ENCODE peak calls at places on chromosomes 1 and 21, in six cellular contexts. One of them, this sample, is unnamed.

GRCh38 chr1:84363019-84363418 is 35.3 kb upstream of the DNASE2B start:
- DNase-seq in suprapubic skin: no peak
- DNase-seq in body of pancreas: no peak
- DNase-seq in lower lobe of right lung: no peak
- DNase-seq in IMR-90: no peak
- DNase-seq in adrenal gland: no peak
- DNase-seq in this sample: no peak

GRCh38 chr1:65850281-65850680 is 57.6 kb downstream of the PDE4B start:
- DNase-seq in lower lobe of right lung: no peak
- DNase-seq in adrenal gland: no peak
- DNase-seq in suprapubic skin: no peak
- DNase-seq in body of pancreas: no peak
- DNase-seq in IMR-90: no peak
- DNase-seq in this sample: no peak

GRCh38 chr1:198150369-198150768 is 6.4 kb upstream of the NEK7 start:
- DNase-seq in body of pancreas: no peak
- DNase-seq in suprapubic skin: no peak
- DNase-seq in lower lobe of right lung: no peak
- DNase-seq in adrenal gland: no peak
- DNase-seq in IMR-90: no peak
- DNase-seq in this sample: no peak

GRCh38 chr21:31911138-31911907 is 38.5 kb downstream of the HUNK start:
- DNase-seq in adrenal gland: no peak
- DNase-seq in suprapubic skin: no peak
- DNase-seq in lower lobe of right lung: no peak
- DNase-seq in body of pancreas: no peak
- DNase-seq in IMR-90: peak; percentile 86
- DNase-seq in this sample: no peak

GRCh38 chr1:25467616-25468015 is 36.9 kb downstream of the MACO1 start:
- DNase-seq in body of pancreas: no peak
- DNase-seq in adrenal gland: no peak
- DNase-seq in IMR-90: no peak
- DNase-seq in lower lobe of right lung: no peak
- DNase-seq in suprapubic skin: no peak
- DNase-seq in this sample: no peak

GRCh38 chr1:183604048-183604808 is 14.0 kb upstream of the NCF2 start:
- DNase-seq in IMR-90: peak; percentile 97
- DNase-seq in body of pancreas: peak; percentile 52
- DNase-seq in adrenal gland: no peak
- DNase-seq in lower lobe of right lung: peak; percentile 76
- DNase-seq in suprapubic skin: no peak
- DNase-seq in this sample: no peak

GRCh38 chr1:234478152-234478480 is 863 bp downstream of the TARBP1 start:
- DNase-seq in adrenal gland: peak; percentile 52
- DNase-seq in body of pancreas: peak; percentile 75
- DNase-seq in lower lobe of right lung: peak; percentile 81
- DNase-seq in suprapubic skin: no peak
- DNase-seq in IMR-90: peak; percentile 28
- DNase-seq in this sample: no peak

GRCh38 chr21:21463456-21463855 is 465.2 kb downstream of the NCAM2 start:
- DNase-seq in adrenal gland: no peak
- DNase-seq in lower lobe of right lung: no peak
- DNase-seq in body of pancreas: no peak
- DNase-seq in IMR-90: no peak
- DNase-seq in suprapubic skin: no peak
- DNase-seq in this sample: no peak

GRCh38 chr1:94247146-94248094 is 10.0 kb upstream of the ARHGAP29 start:
- DNase-seq in suprapubic skin: peak; percentile 81
- DNase-seq in IMR-90: peak; percentile 36
- DNase-seq in body of pancreas: peak; percentile 87
- DNase-seq in lower lobe of right lung: peak; percentile 89
- DNase-seq in adrenal gland: peak; percentile 73
- DNase-seq in this sample: no peak
- TF ChIP-seq CTCF in suprapubic skin: no peak
- TF ChIP-seq CTCF in IMR-90: no peak
- TF ChIP-seq CTCF in body of pancreas: no peak
- TF ChIP-seq CTCF in lower lobe of right lung: no peak
- TF ChIP-seq CTCF in adrenal gland: no peak
- TF ChIP-seq CTCF in this sample: no peak

DNA sequence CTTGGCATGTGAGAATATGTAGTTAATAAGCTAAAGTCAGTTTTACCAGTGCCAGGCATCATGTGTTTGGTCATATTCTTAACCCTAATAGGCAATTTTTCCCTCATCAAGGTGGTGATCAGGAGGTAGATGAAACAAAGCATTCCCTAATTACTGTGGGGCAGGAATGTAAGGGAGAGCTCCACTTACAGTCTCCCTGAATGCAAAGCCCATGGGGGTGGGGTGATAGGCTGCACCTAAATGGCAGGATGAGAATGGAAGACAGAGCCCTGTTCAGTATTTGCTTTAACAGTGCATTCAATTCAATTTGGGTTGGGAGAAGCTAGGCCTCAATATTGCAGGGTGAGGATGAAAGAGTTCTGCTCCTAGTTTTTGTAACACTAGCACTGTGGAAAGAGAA is 23.4 kb downstream of the ZNF678 start:
- DNase-seq in lower lobe of right lung: no peak
- DNase-seq in suprapubic skin: no peak
- DNase-seq in body of pancreas: no peak
- DNase-seq in adrenal gland: no peak
- DNase-seq in IMR-90: no peak
- DNase-seq in this sample: no peak
- H3K9me3 ChIP-seq in lower lobe of right lung: peaks cover 40% of the 10 kb centered on the region
- H3K9me3 ChIP-seq in suprapubic skin: peaks cover 8% of the 10 kb centered on the region
- H3K9me3 ChIP-seq in body of pancreas: no peaks in the 10 kb centered on the region
- H3K9me3 ChIP-seq in adrenal gland: no peaks in the 10 kb centered on the region
- H3K9me3 ChIP-seq in IMR-90: peaks cover 5% of the 10 kb centered on the region
- H3K9me3 ChIP-seq in this sample: peaks cover 16% of the 10 kb centered on the region

GRCh38 chr1:200215350-200215749 is 187.8 kb downstream of the NR5A2 start:
- DNase-seq in lower lobe of right lung: no peak
- DNase-seq in IMR-90: no peak
- DNase-seq in suprapubic skin: no peak
- DNase-seq in body of pancreas: no peak
- DNase-seq in adrenal gland: no peak
- DNase-seq in this sample: no peak

GRCh38 chr1:200211157-200211556 is 183.6 kb downstream of the NR5A2 start:
- DNase-seq in body of pancreas: no peak
- DNase-seq in IMR-90: peak; percentile 95
- DNase-seq in suprapubic skin: no peak
- DNase-seq in lower lobe of right lung: no peak
- DNase-seq in adrenal gland: no peak
- DNase-seq in this sample: no peak

GRCh38 chr1:200213921-200214320 is 186.4 kb downstream of the NR5A2 start:
- DNase-seq in body of pancreas: no peak
- DNase-seq in adrenal gland: no peak
- DNase-seq in lower lobe of right lung: no peak
- DNase-seq in IMR-90: no peak
- DNase-seq in suprapubic skin: no peak
- DNase-seq in this sample: no peak

GRCh38 chr1:200217703-200218102 is 190.2 kb downstream of the NR5A2 start:
- DNase-seq in IMR-90: no peak
- DNase-seq in suprapubic skin: no peak
- DNase-seq in body of pancreas: no peak
- DNase-seq in lower lobe of right lung: no peak
- DNase-seq in adrenal gland: no peak
- DNase-seq in this sample: no peak

DNA sequence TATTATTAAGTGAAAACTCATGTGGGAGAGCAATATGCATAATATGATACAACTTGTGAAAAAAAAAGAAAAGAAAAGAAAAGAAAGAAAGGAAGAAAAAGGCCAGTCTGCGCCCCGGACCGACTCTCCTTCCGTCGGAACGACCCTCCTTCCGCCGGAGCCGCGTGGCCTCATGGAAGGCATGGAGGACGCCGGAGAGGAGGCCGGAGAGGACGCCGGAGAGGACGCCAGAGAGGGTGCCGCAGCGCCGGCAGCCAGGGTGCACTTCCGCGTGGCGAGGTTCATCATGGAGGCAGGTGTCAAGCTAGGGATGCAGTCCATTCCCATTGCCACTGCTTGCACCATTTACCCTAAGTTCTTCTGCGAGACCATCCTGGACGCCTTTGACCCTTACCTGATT is 185.9 kb downstream of the NR5A2 start:
- DNase-seq in IMR-90: no peak
- DNase-seq in suprapubic skin: no peak
- DNase-seq in adrenal gland: no peak
- DNase-seq in body of pancreas: no peak
- DNase-seq in lower lobe of right lung: no peak
- DNase-seq in this sample: no peak
- TF ChIP-seq CTCF in IMR-90: no peak
- TF ChIP-seq CTCF in suprapubic skin: no peak
- TF ChIP-seq CTCF in adrenal gland: no peak
- TF ChIP-seq CTCF in body of pancreas: no peak
- TF ChIP-seq CTCF in lower lobe of right lung: no peak
- TF ChIP-seq CTCF in this sample: no peak

DNA sequence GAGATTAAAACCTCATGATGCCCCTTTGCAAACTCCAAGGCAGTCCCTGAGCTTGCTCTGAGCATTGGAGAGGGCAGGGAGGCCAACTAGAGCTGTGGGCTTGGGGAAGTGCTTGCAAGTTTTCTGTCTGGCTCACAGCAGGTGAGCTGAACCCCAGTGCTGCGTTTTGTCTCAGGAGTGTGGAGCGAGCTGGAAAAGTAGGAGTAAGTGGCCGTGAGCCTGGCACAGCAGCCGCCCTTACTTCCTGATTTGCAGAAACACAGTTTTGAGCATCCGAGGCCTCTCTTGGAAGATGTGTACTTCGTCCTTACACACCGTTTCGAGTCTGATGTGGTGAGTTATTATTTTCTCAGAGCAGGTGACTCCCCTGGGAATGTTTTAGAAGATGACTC is 221.2 kb upstream of the C1orf174 start:
- DNase-seq in adrenal gland: no peak
- DNase-seq in suprapubic skin: peak; percentile 35
- DNase-seq in body of pancreas: no peak
- DNase-seq in IMR-90: no peak
- DNase-seq in lower lobe of right lung: no peak
- DNase-seq in this sample: no peak
- H3K9me3 ChIP-seq in adrenal gland: no peaks in the 10 kb centered on the region
- H3K9me3 ChIP-seq in suprapubic skin: no peaks in the 10 kb centered on the region
- H3K9me3 ChIP-seq in body of pancreas: no peaks in the 10 kb centered on the region
- H3K9me3 ChIP-seq in IMR-90: peaks cover 62% of the 10 kb centered on the region
- H3K9me3 ChIP-seq in lower lobe of right lung: no peaks in the 10 kb centered on the region
- H3K9me3 ChIP-seq in this sample: no peaks in the 10 kb centered on the region

GRCh38 chr21:41973861-41974751 is 20.3 kb upstream of the C2CD2 start:
- DNase-seq in adrenal gland: peak; percentile 59
- DNase-seq in suprapubic skin: no peak
- DNase-seq in lower lobe of right lung: no peak
- DNase-seq in IMR-90: peak; percentile 5
- DNase-seq in body of pancreas: no peak
- DNase-seq in this sample: no peak
- TF ChIP-seq CTCF in adrenal gland: no peak
- TF ChIP-seq CTCF in suprapubic skin: no peak
- TF ChIP-seq CTCF in lower lobe of right lung: no peak
- TF ChIP-seq CTCF in IMR-90: peak; percentile 9
- TF ChIP-seq CTCF in body of pancreas: no peak
- TF ChIP-seq CTCF in this sample: no peak